ENCODE peak calls at places on chromosomes 11 and 22, in seven cellular contexts. J is HTR-8/SVneo; T is stomach; V is activated naive CD4-positive, alpha-beta T cell; L is HT1080; U is stimulated activated CD8-positive, alpha-beta memory T cell treated with anti-CD3 and anti-CD28 coated beads, Interleukin-7, amount 100 ng/mL, for 48 hours; M is AG09309. C is an unnamed sample.

GRCh38 chr11:57568330-57568766 is 876 bp upstream of the UBE2L6 start:
- DNase-seq in J (peak), M (peak), L (peak), T (no peak), V (peak), U (no peak), C (peak)

GRCh38 chr11:125404136-125404810 is 91.8 kb downstream of the FEZ1 start:
- DNase-seq in V (no peak), J (no peak), U (no peak), T (no peak), L (no peak), M (no peak), C (no peak)

GRCh38 chr22:38025514-38025913 is 31.7 kb upstream of the PICK1 start:
- DNase-seq in M (no peak), V (no peak), T (no peak), L (no peak), U (no peak), J (no peak), C (no peak)

GRCh38 chr11:66651011-66651410 is 12.5 kb downstream of the RBM4 start:
- DNase-seq in L (no peak), V (no peak), J (peak), T (no peak), U (no peak), M (no peak), C (no peak)

GRCh38 chr11:59271811-59272327 is 59.1 kb upstream of the MPEG1 start:
- DNase-seq in J (no peak), V (no peak), L (no peak), T (no peak), U (no peak), M (no peak), C (no peak)

GRCh38 chr22:20009582-20010306 is 6.9 kb downstream of the ARVCF start:
- DNase-seq in J (no peak), U (no peak), T (no peak), L (no peak), V (no peak), M (no peak), C (no peak)

GRCh38 chr11:33747969-33748368 is 11.7 kb upstream of the CD59 start:
- DNase-seq in J (no peak), T (no peak), U (no peak), V (no peak), M (no peak), L (no peak), C (no peak)

GRCh38 chr11:119368121-119369034 is 13.1 kb downstream of the USP2 start:
- DNase-seq in J (no peak), V (no peak), L (no peak), U (no peak), M (no peak), T (peak), C (no peak)

GRCh38 chr11:33598426-33599069 is 102.1 kb downstream of the C11orf91 start:
- DNase-seq in L (no peak), T (no peak), J (no peak), M (no peak), V (no peak), U (no peak), C (no peak)

GRCh38 chr11:131763193-131763890 is 392.9 kb downstream of the NTM start:
- DNase-seq in V (no peak), M (peak), U (no peak), T (no peak), J (no peak), L (no peak), C (no peak)

GRCh38 chr11:17915500-17916143 is 97.2 kb downstream of the SERGEF start:
- DNase-seq in L (peak), J (no peak), T (no peak), V (no peak), U (no peak), M (no peak), C (no peak)

GRCh38 chr11:66068923-66069714 is 953 bp upstream of the PACS1 start:
- DNase-seq in M (peak), T (peak), V (no peak), U (no peak), L (peak), J (no peak), C (no peak)